ENCODE peak calls at places on chromosomes 11 and 22, in seven cellular contexts. E is mammary epithelial cell, C is heart left ventricle, G is Karpas-422, O is GM23338, T is endodermal cell, X is A549. S is an unnamed sample.

GRCh38 chr11:27211370-27212127 is 151.5 kb downstream of the CCDC34 start:
- DNase-seq in E (no peak), C (no peak), G (peak), O (peak), T (peak), X (no peak), S (no peak)

GRCh38 chr11:86636275-86636674 is 36.1 kb downstream of the ME3 start:
- DNase-seq in E (no peak), C (no peak), G (no peak), O (no peak), T (peak), X (peak), S (no peak)

GRCh38 chr11:31801298-31801702 is 9.8 kb downstream of the PAX6 start:
- DNase-seq in E (no peak), C (no peak), G (no peak), O (peak), T (no peak), X (no peak), S (no peak)

GRCh38 chr11:67507242-67507890 is 596 bp downstream of the CDK2AP2 start:
- DNase-seq in E (no peak), C (peak), G (peak), O (peak), T (no peak), X (peak), S (no peak)

GRCh38 chr11:79397252-79397651 is 43.6 kb downstream of the TENM4 start:
- DNase-seq in E (peak), C (no peak), G (no peak), O (no peak), T (no peak), X (no peak), S (no peak)

GRCh38 chr11:73157141-73158010 is 15.3 kb upstream of the FCHSD2 start:
- DNase-seq in E (no peak), C (peak), G (peak), O (no peak), T (peak), X (no peak), S (no peak)

GRCh38 chr11:4991066-4991465 is 3.6 kb upstream of the OR51L1 start:
- DNase-seq in E (no peak), C (no peak), G (peak), O (peak), T (no peak), X (peak), S (no peak)

GRCh38 chr11:114832532-114833125 is 154.3 kb downstream of the NXPE2 start:
- DNase-seq in E (no peak), C (no peak), G (no peak), O (peak), T (no peak), X (no peak), S (no peak)

GRCh38 chr22:23233746-23234408 is 53.6 kb downstream of the BCR start:
- DNase-seq in E (no peak), C (peak), G (no peak), O (no peak), T (no peak), X (no peak), S (no peak)

GRCh38 chr11:26286472-26287066 is 45.4 kb upstream of the ANO3 start:
- DNase-seq in E (peak), C (no peak), G (peak), O (peak), T (peak), X (peak), S (peak)

GRCh38 chr11:12239396-12240298 is 129.3 kb downstream of the MICAL2 start:
- DNase-seq in E (no peak), C (no peak), G (no peak), O (no peak), T (no peak), X (no peak), S (no peak)

GRCh38 chr11:34417203-34417602 is 21.5 kb upstream of the CAT start:
- DNase-seq in E (no peak), C (no peak), G (peak), O (peak), T (no peak), X (no peak), S (no peak)

GRCh38 chr22:26464312-26464711 is 19.3 kb downstream of the HPS4 start:
- DNase-seq in E (no peak), C (peak), G (no peak), O (no peak), T (no peak), X (no peak), S (no peak)

GRCh38 chr11:55956521-55956920 is 13.2 kb downstream of the OR10AG1 start:
- DNase-seq in E (no peak), C (no peak), G (no peak), O (no peak), T (no peak), X (no peak), S (no peak)

GRCh38 chr11:17719940-17720795 is 797 bp downstream of the MYOD1 start:
- DNase-seq in E (no peak), C (no peak), G (no peak), O (peak), T (peak), X (peak), S (no peak)

GRCh38 chr11:17720796-17721171 is 1.4 kb downstream of the MYOD1 start:
- DNase-seq in E (no peak), C (no peak), G (no peak), O (peak), T (peak), X (no peak), S (no peak)

GRCh38 chr11:17721242-17721999 is 2.0 kb downstream of the MYOD1 start:
- DNase-seq in E (no peak), C (no peak), G (no peak), O (no peak), T (no peak), X (no peak), S (no peak)

GRCh38 chr11:17724020-17724908 is 4.9 kb downstream of the MYOD1 start:
- DNase-seq in E (no peak), C (no peak), G (no peak), O (no peak), T (peak), X (no peak), S (no peak)

DNA sequence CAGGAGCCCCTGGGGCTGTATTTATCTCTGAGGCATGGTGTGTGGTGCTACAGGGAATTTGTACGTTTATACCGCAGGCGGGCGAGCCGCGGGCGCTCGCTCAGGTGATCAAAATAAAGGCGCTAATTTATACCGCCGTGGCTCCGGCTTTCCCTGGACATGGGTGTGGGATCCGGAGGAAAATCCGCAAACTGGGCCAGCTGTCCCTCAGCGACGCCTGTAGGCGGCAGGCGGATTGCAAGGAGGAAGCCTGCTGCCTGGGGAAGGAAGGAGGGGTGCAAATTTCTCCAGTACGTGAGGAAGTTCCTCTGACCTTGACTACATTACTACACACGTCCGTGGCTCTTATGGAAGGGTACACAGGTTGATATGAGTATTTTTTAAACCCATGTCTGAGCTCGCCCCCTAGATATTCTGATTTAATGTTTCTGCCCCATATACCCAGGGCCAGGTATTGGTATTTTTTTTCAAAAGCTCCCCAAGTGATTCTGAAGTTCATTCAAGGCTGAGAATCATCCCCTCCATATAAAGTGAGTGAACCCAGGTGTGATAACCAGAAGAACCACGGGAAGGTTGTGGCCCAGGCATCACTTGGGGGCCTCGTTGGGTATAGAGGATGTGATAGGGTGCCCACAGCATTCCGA is 2.8 kb downstream of the MYOD1 start:
- DNase-seq in E (no peak), C (no peak), G (no peak), O (peak), T (peak), X (peak), S (no peak)
- H3K4me3 ChIP-seq in E (no peak), C (no peak), G (no peak), O (peak), T (no peak), X (no peak), S (no peak)

DNA sequence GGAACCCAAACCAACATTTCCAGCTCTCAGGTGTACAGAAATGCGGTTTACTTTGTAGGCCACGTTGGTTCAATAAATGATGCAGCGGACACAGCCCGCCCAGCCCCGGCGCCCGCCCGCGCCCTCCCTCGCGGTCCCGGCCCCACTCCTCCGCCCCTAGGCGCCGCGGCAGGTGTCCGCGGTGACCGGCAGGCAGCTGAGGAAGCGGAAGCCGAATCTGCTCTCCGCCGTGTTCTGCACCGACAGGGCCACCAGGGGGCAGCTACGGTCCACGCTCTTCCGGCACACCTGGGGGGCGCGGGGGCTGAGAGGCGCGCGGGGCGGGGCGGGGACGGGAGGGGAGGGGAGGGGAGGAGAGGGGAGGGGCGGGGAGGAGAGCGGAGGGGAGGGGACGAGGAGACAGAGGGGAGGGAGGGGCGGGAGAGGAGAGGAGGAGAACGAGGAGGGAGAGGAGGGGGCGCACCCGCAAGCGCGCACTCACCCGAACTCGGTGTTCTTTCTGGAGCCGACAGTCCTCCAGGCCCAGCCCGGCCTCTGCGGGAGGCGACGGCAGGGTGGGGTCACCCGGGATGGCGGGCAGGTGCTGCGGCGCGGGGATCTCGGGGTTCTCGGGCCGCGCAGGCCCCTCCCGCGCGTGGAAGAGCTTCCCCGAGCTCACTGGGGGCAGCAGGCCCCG is 5.6 kb downstream of the LMNTD2 start:
- DNase-seq in E (peak), C (peak), G (peak), O (peak), T (peak), X (peak), S (peak)
- H3K4me3 ChIP-seq in E (peak), C (peak), G (no peak), O (peak), T (peak), X (peak), S (no peak)

DNA sequence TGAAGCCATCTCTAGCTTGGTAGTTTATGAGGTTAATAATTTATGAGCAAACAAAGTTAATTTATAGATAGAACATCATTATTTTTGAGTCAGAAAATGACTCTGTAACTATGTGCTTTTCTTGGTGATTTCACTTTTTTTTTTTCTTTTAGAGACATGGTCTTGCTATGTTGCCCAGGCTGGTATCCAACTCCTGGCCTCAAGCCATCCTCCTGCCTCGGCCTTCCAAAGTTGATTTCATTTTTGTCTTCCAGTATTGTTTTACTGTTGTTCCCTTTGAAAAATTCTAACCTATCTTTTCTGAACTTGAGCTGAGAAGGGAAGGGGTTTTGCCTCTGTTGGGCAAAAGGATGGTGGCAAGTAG is 706 bp upstream of the CXCR5 start:
- DNase-seq in E (no peak), C (no peak), G (no peak), O (no peak), T (no peak), X (no peak), S (no peak)
- H3K4me3 ChIP-seq in E (no peak), C (no peak), G (no peak), O (no peak), T (no peak), X (no peak), S (no peak)

GRCh38 chr11:9905562-9905961 is 241.7 kb downstream of the SWAP70 start:
- DNase-seq in E (no peak), C (no peak), G (no peak), O (peak), T (no peak), X (peak), S (no peak)

GRCh38 chr11:9903579-9903978 is 239.7 kb downstream of the SWAP70 start:
- DNase-seq in E (no peak), C (no peak), G (no peak), O (no peak), T (no peak), X (no peak), S (no peak)

GRCh38 chr11:9901931-9902330 is 238.1 kb downstream of the SWAP70 start:
- DNase-seq in E (no peak), C (no peak), G (no peak), O (no peak), T (no peak), X (no peak), S (no peak)

DNA sequence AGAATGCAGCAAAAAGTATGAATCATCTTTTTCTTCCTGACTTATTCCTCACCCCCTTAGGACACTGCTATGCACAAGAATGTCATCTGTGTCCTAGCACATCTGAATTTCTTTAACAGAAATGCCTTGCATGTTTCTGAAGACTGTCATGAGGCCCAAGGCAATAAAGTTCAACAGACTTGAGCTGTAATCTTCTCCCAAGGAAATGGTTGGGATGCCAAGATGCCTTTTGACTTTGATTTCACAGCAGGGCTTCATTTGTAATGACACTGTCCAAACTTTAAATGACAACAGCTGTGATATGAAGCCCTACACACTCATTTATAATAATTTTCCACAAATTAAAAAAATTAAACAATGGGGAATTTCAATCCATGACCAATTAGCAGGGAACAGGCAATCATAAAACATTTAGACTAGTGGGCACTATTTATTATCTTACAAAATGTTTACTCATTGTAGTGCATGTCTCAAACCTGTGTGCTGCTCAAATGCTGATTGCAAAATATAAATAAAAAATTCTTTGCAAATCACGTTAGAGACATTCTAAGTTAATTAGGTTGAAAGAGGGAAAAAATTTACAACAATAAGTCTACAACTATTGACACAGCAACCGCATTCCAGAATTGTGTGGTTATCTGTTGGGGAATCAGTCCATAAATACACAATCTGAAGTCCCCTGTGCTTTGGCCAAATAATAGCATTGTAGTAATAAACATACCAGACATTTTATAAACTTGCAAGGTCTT is 242.3 kb downstream of the SWAP70 start:
- DNase-seq in E (peak), C (no peak), G (no peak), O (peak), T (peak), X (peak), S (no peak)
- H3K4me3 ChIP-seq in E (no peak), C (no peak), G (no peak), O (no peak), T (no peak), X (peak), S (no peak)

GRCh38 chr11:121590772-121591404 is 138.1 kb upstream of the SORL1-AS1 start:
- DNase-seq in E (no peak), C (no peak), G (peak), O (no peak), T (no peak), X (no peak), S (no peak)

GRCh38 chr11:121588747-121589146 is 136.0 kb upstream of the SORL1-AS1 start:
- DNase-seq in E (no peak), C (no peak), G (peak), O (no peak), T (no peak), X (no peak), S (no peak)

GRCh38 chr11:121589946-121590537 is 137.3 kb upstream of the SORL1-AS1 start:
- DNase-seq in E (no peak), C (no peak), G (peak), O (no peak), T (no peak), X (no peak), S (no peak)

GRCh38 chr11:121592708-121593107 is 139.9 kb upstream of the SORL1-AS1 start:
- DNase-seq in E (no peak), C (no peak), G (no peak), O (no peak), T (no peak), X (no peak), S (no peak)

DNA sequence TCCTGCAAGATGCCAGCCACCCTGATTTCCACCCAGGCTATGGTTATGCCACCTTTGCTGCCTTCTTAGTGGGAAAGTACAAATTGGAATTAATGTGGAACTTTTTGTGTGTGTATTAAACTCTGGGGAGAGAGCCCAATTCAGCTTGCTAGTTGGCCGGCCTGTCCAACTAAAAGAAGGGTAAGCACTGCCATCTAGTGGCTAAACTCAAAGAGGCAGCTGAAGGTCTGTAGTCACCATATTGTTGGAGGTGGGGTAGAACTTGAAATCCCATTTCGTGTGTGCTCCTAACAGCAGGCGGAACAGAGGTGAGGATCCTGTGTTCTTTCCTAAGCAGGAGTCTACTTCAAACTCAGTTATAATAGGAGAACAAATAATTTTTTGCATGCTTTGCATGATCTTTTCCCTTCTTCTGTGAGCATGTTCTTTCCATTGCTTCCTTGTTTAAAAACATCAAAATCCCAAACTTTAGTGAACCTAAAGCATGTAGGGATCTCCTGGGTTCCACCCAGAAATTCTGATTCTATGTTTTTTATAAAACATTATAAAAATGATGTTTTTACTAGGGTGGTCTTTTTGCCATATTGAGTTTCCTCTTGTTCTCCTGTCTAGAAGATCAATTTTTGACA is 138.8 kb upstream of the SORL1-AS1 start:
- DNase-seq in E (peak), C (peak), G (peak), O (peak), T (peak), X (peak), S (no peak)
- H3K4me3 ChIP-seq in E (no peak), C (no peak), G (peak), O (no peak), T (no peak), X (no peak), S (no peak)

GRCh38 chr11:125404811-125405481 is 91.1 kb downstream of the FEZ1 start:
- DNase-seq in E (peak), C (peak), G (peak), O (peak), T (peak), X (peak), S (peak)
- H3K4me3 ChIP-seq in E (no peak), C (no peak), G (no peak), O (no peak), T (no peak), X (no peak), S (no peak)

GRCh38 chr22:40446203-40446602 is 75.8 kb downstream of the SGSM3 start:
- DNase-seq in E (no peak), C (no peak), G (no peak), O (no peak), T (no peak), X (no peak), S (no peak)

GRCh38 chr22:40449676-40450035 is 79.3 kb downstream of the SGSM3 start:
- DNase-seq in E (peak), C (no peak), G (no peak), O (no peak), T (no peak), X (no peak), S (no peak)

GRCh38 chr22:40441761-40442364 is 71.5 kb downstream of the SGSM3 start:
- DNase-seq in E (no peak), C (no peak), G (no peak), O (no peak), T (no peak), X (no peak), S (no peak)

GRCh38 chr22:40444483-40444787 is 74.0 kb downstream of the SGSM3 start:
- DNase-seq in E (no peak), C (no peak), G (no peak), O (no peak), T (no peak), X (no peak), S (no peak)

DNA sequence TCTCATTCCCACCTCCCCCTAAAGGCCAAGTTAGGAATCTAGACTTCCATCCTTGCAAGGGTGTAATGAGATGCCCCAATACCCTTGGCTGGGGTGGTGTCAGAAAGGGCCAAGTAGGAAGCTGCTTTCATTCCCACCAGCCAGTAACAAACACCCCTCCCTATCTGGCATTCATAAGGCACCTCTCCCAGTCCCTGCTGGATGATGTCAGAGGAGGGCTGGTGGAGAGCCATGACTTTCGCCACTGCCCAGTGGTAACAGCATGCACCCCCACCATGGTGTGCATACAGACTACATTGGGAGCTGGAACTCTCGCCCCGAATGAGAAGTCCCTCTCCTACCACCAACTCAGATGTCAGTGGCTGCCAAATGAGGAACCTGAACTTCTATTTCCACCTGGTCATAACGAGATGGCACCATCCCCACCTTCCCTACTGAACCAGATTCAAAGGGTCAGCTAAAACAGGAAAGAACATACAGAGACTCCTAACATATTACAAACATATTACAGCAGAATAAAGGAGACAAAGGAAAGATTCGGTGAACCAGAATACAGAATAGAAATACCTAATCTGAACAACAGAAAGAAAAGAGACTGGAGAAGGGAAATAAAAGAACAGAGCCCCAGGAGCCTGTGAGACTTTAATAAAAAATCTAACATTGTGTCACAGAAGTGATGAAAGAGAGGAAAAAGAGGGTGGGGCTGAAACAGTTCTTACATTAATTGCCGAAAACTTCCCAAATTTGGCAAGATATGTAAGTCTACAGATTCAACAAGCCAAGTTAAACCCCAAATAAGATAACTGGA is 73.5 kb downstream of the SGSM3 start:
- DNase-seq in E (no peak), C (no peak), G (no peak), O (peak), T (no peak), X (no peak), S (no peak)
- H3K4me3 ChIP-seq in E (no peak), C (no peak), G (no peak), O (no peak), T (no peak), X (no peak), S (no peak)